ENCODE peak calls at places on chromosomes 13 and 19, in six cellular contexts. H is fibroblast of mammary gland; Z is AG09309; W is fibroblast of the aortic adventitia; N is CD8-positive, alpha-beta T cell; Q is GM23338. D is an unnamed sample.

GRCh38 chr19:17311455-17312248 is 2.3 kb downstream of the DDA1 start:
- DNase-seq in W (peak), Q (no peak), H (peak), N (no peak), Z (no peak), D (peak)

GRCh38 chr13:31967155-31967554 is 64.4 kb upstream of the FRY start:
- DNase-seq in H (no peak), Z (no peak), N (no peak), W (no peak), Q (peak), D (no peak)

GRCh38 chr19:5767949-5768348 is 16.6 kb downstream of the PRR22 start:
- DNase-seq in Q (no peak), W (no peak), Z (no peak), H (no peak), N (no peak), D (no peak)

GRCh38 chr19:47663435-47663910 is 49.7 kb upstream of the EHD2 start:
- DNase-seq in Q (no peak), H (peak), Z (peak), N (no peak), W (peak), D (peak)

GRCh38 chr19:18841400-18841799 is 9.6 kb downstream of the UPF1 start:
- DNase-seq in N (no peak), W (no peak), H (no peak), Q (no peak), Z (no peak), D (no peak)

GRCh38 chr19:29836409-29836825 is 24.6 kb downstream of the CCNE1 start:
- DNase-seq in W (no peak), Z (no peak), Q (no peak), H (no peak), N (no peak), D (no peak)

GRCh38 chr13:43572601-43573360 is 214.0 kb downstream of the ENOX1 start:
- DNase-seq in N (no peak), Z (peak), W (peak), Q (no peak), H (peak), D (no peak)

GRCh38 chr19:49920624-49921363 is 8.2 kb upstream of the ATF5 start:
- DNase-seq in N (no peak), Z (no peak), W (no peak), H (no peak), Q (no peak), D (no peak)

GRCh38 chr19:4877753-4878490 is 10.5 kb upstream of the PLIN3 start:
- DNase-seq in H (no peak), Q (peak), Z (no peak), W (no peak), N (no peak), D (no peak)

GRCh38 chr19:17183271-17183757 is 31.8 kb upstream of the USE1 start:
- DNase-seq in Z (no peak), Q (peak), H (no peak), W (no peak), N (no peak), D (no peak)

GRCh38 chr13:27170521-27171243 is 929 bp downstream of the USP12 start:
- DNase-seq in N (no peak), W (peak), H (no peak), Z (no peak), Q (peak), D (peak)

GRCh38 chr13:44030615-44031014 is 150.9 kb downstream of the LACC1 start:
- DNase-seq in H (no peak), N (no peak), Q (no peak), W (peak), Z (no peak), D (no peak)

GRCh38 chr13:30744056-30744684 is 8.8 kb downstream of the ALOX5AP start:
- DNase-seq in Z (no peak), W (no peak), N (peak), Q (no peak), H (peak), D (peak)

GRCh38 chr19:48962849-48963165 is 2.3 kb upstream of the FTL start:
- DNase-seq in N (no peak), Z (no peak), W (no peak), Q (peak), H (no peak), D (no peak)

GRCh38 chr19:3508771-3509535 is 2.8 kb downstream of the FZR1 start:
- DNase-seq in W (no peak), H (no peak), N (no peak), Q (no peak), Z (no peak), D (no peak)

GRCh38 chr19:5261151-5261890 is 79.3 kb downstream of the PTPRS start:
- DNase-seq in H (no peak), N (no peak), W (no peak), Q (no peak), Z (no peak), D (no peak)

GRCh38 chr19:43318796-43319314 is 34.6 kb upstream of the CD177 start:
- DNase-seq in Q (no peak), W (no peak), H (no peak), N (no peak), Z (peak), D (no peak)

GRCh38 chr19:37583340-37583739 is 11.3 kb downstream of the ZNF571 start:
- DNase-seq in H (no peak), N (no peak), Z (no peak), W (no peak), Q (peak), D (no peak)
- TF ChIP-seq CTCF in H (no peak), N (no peak), Z (no peak), W (no peak), Q (peak), D (no peak)

GRCh38 chr19:45380107-45380506 is 9.7 kb upstream of the ERCC2 start:
- DNase-seq in N (no peak), Q (no peak), Z (no peak), W (no peak), H (no peak), D (no peak)

GRCh38 chr19:45385392-45386221 is 15.2 kb upstream of the ERCC2 start:
- DNase-seq in W (no peak), Q (peak), H (no peak), Z (no peak), N (no peak), D (no peak)

GRCh38 chr19:45382426-45382825 is 12.1 kb upstream of the ERCC2 start:
- DNase-seq in N (no peak), Z (no peak), Q (no peak), H (no peak), W (no peak), D (no peak)
- H3K4me3 ChIP-seq in N (no peak), Z (no peak), Q (no peak), H (no peak), W (no peak), D (no peak)

DNA sequence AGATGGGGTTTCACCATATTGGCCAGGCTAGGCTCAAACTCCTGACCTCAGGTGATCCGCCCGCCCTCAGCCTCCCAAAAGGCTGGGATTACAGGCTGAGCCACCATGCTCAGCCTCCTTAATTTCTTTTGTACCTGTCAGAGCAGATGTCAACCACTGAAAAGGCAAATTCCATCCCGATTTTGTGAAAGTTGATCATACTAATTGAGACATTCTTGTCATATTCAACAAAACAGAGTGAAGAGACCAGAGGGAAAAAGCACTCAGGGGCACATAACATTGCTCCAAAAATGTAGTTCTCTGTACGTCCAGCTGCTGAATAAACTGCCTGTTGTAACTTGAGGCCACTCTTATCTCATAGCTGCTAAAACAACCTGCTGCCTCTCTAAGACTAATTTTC is 27.4 kb upstream of the PSPC1 start:
- DNase-seq in H (no peak), Z (no peak), N (no peak), W (no peak), Q (no peak), D (peak)
- TF ChIP-seq CTCF in H (no peak), Z (no peak), N (no peak), W (no peak), Q (no peak), D (no peak)

GRCh38 chr13:98068511-98068910 is 74.4 kb upstream of the FARP1 start:
- DNase-seq in Q (no peak), N (no peak), Z (no peak), W (no peak), H (no peak), D (peak)
- H3K4me3 ChIP-seq in Q (no peak), N (no peak), Z (no peak), W (no peak), H (no peak), D (no peak)

D was measured in choroid plexus epithelial cell.